ENCODE peak calls at places on chromosomes 12 and 14, in nine cellular contexts. F, T, X, E, K, O, A, G and V are unnamed samples.

GRCh38 chr12:67400742-67401141 is 131.6 kb downstream of the CAND1 start:
- DNase-seq in F (no peak), T (no peak), X (no peak), K (no peak), A (no peak), G (no peak), O (no peak), E (no peak), V (no peak)

GRCh38 chr14:95039993-95040348 is 117.4 kb downstream of the DICER1 start:
- DNase-seq in G (no peak), O (no peak), E (no peak), X (no peak), T (no peak), K (no peak), F (no peak), A (no peak), V (no peak)

GRCh38 chr14:76514599-76514998 is 138.7 kb downstream of the ESRRB start:
- DNase-seq in K (no peak), O (no peak), T (peak; percentile 2), E (peak; percentile 60), F (no peak), X (no peak), G (peak; percentile 3), A (peak; percentile 3), V (no peak)

GRCh38 chr14:101654051-101654450 is 92.8 kb downstream of the DIO3 start:
- DNase-seq in K (no peak), F (no peak), T (no peak), O (no peak), X (no peak), G (no peak), A (no peak), E (no peak), V (no peak)

GRCh38 chr12:109762673-109763191 is 49.1 kb downstream of the FAM222A start:
- DNase-seq in T (no peak), X (no peak), A (no peak), E (no peak), F (no peak), K (no peak), O (no peak), G (no peak), V (peak; percentile 7)

GRCh38 chr12:118964988-118965387 is 16.4 kb upstream of the SRRM4 start:
- DNase-seq in X (no peak), O (no peak), G (no peak), E (no peak), K (no peak), A (no peak), F (no peak), T (no peak), V (no peak)

GRCh38 chr12:73235387-73235786 is 963.2 kb downstream of the TRHDE start:
- DNase-seq in G (no peak), K (no peak), F (no peak), X (no peak), O (no peak), T (no peak), A (no peak), E (no peak), V (no peak)

GRCh38 chr12:85814116-85814515 is 22.1 kb downstream of the RASSF9 start:
- DNase-seq in F (no peak), A (no peak), G (no peak), X (no peak), T (no peak), E (no peak), K (no peak), O (no peak), V (no peak)

GRCh38 chr14:75164809-75165208 is 11.6 kb downstream of the TMED10 start:
- DNase-seq in A (no peak), O (no peak), F (no peak), K (no peak), E (no peak), X (no peak), T (no peak), G (no peak), V (no peak)

GRCh38 chr12:43482311-43483085 is 69.5 kb downstream of the ADAMTS20 start:
- DNase-seq in G (no peak), F (no peak), K (no peak), O (no peak), X (no peak), T (no peak), E (no peak), A (no peak), V (no peak)

GRCh38 chr14:62189698-62190097 is 427.5 kb downstream of the SNAPC1 start:
- DNase-seq in T (peak; percentile 78), G (peak; percentile 39), O (no peak), A (peak; percentile 72), X (peak; percentile 73), K (no peak), F (no peak), E (no peak), V (no peak)

GRCh38 chr14:102590667-102591099 is 1.8 kb upstream of the RCOR1 start:
- DNase-seq in T (peak; percentile 23), F (no peak), A (peak; percentile 50), E (no peak), O (peak; percentile 49), X (peak; percentile 14), K (peak; percentile 26), G (no peak), V (peak; percentile 23)

GRCh38 chr12:64083285-64084210 is 138.5 kb downstream of the KICS2 start:
- DNase-seq in K (peak; percentile 84), X (peak; percentile 90), E (no peak), F (no peak), G (peak; percentile 86), O (no peak), A (peak; percentile 88), T (peak; percentile 95), V (no peak)

GRCh38 chr12:123041811-123042655 is 61.6 kb downstream of the ARL6IP4 start:
- DNase-seq in O (no peak), T (peak; percentile 98), K (peak; percentile 48), G (peak; percentile 32), F (no peak), A (no peak), X (peak; percentile 25), E (no peak), V (no peak)

GRCh38 chr12:63294327-63294632 is 143.3 kb upstream of the AVPR1A start:
- DNase-seq in K (no peak), X (peak; percentile 72), A (peak; percentile 92), F (no peak), E (no peak), G (peak; percentile 73), O (no peak), T (peak; percentile 66), V (no peak)

GRCh38 chr12:128164533-128164932 is 102.4 kb upstream of the TMEM132C start:
- DNase-seq in O (no peak), E (no peak), G (no peak), F (no peak), T (no peak), A (no peak), K (no peak), X (no peak), V (no peak)

GRCh38 chr12:6998708-6999451 is 19.4 kb downstream of the LPCAT3 start:
- DNase-seq in G (no peak), X (no peak), T (no peak), K (no peak), E (no peak), O (no peak), A (peak; percentile 8), F (no peak), V (no peak)

GRCh38 chr12:8665729-8666128 is 3.1 kb upstream of the MFAP5 start:
- DNase-seq in K (no peak), F (no peak), G (no peak), T (no peak), X (no peak), E (no peak), A (no peak), O (no peak), V (no peak)

GRCh38 chr12:125159687-125160086 is 94.5 kb downstream of the AACS start:
- DNase-seq in E (no peak), F (no peak), O (peak; percentile 12), A (no peak), X (no peak), T (no peak), G (no peak), K (no peak), V (no peak)

GRCh38 chr12:93591137-93591868 is 18.8 kb downstream of the SOCS2 start:
- DNase-seq in X (peak; percentile 87), G (peak; percentile 82), T (peak; percentile 87), E (peak; percentile 40), K (peak; percentile 72), O (peak; percentile 36), F (no peak), A (peak; percentile 86), V (peak; percentile 44)

GRCh38 chr14:73949752-73950734 is at the start of the genes COQ6 and FAM161B:
- DNase-seq in T (peak; percentile 96), A (peak; percentile 97), F (peak; percentile 85), G (peak; percentile 96), O (peak; percentile 97), K (peak; percentile 95), E (peak; percentile 90), X (peak; percentile 94), V (peak; percentile 84)
- TF ChIP-seq CTCF in T (peak; percentile 27), A (no peak), F (no peak), G (peak; percentile 5), O (peak; percentile 30), K (no peak), E (peak; percentile 41), X (no peak), V (no peak)

GRCh38 chr12:11347810-11348209 is 37.6 kb upstream of the PRB4 start:
- DNase-seq in K (no peak), X (no peak), O (no peak), E (no peak), T (no peak), G (no peak), F (no peak), A (no peak), V (no peak)
- TF ChIP-seq CTCF in K (no peak), X (no peak), O (peak; percentile 35), E (peak; percentile 2), T (no peak), G (peak; percentile 64), F (no peak), A (no peak), V (no peak)

DNA sequence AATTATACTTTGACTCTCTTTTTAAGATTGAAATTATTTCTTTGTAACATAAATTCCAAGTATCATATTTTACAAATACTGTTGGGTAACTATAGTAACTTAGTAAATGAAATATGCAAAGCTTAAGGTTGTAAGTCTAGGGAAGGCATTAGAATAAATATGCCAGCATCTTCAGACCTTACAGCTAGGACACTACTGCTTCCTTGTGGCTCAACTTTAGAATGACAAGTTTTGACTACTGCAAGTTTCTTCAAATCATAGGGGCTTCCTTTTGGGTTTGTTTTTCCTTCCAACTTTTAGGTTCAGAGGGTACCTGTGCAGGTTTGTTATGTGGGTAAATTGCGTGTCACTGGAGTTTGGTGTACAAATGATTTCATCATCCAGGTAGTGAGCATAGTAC is 17.7 kb upstream of the ANP32D start:
- DNase-seq in G (peak; percentile 47), T (peak; percentile 8), X (peak; percentile 10), O (peak; percentile 45), K (no peak), F (no peak), A (peak; percentile 50), E (no peak), V (no peak)
- TF ChIP-seq CTCF in G (peak; percentile 73), T (peak; percentile 23), X (peak; percentile 9), O (peak; percentile 67), K (no peak), F (no peak), A (peak; percentile 36), E (peak; percentile 31), V (no peak)

DNA sequence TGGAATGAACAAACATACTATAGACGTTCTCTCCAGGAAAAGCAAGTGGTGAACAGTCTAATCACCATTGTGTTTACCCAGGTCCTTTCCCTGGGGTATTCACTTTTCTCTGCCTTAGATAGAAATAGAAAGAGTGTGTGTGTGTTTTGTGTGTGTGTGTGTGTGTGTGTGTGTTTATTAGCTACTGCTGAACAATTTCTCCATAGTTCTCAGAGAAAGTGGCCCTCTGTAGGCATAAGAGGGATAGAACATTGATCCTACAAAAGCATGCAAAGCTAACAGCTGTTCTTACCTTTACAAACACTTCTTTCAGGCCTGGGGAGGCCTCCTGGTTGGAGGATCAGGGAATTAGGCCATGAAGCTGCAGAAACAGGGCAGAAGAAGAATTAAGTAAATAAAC is 665.7 kb upstream of the TBX3 start:
- DNase-seq in O (no peak), K (no peak), X (no peak), T (peak; percentile 34), F (no peak), E (no peak), A (peak; percentile 31), G (no peak), V (no peak)
- TF ChIP-seq CTCF in O (no peak), K (no peak), X (no peak), T (peak; percentile 9), F (no peak), E (no peak), A (no peak), G (no peak), V (no peak)